ENCODE peak calls at places on chromosomes 4 and X, in four cellular contexts. Q is naive thymus-derived CD4-positive, alpha-beta T cell; F is K562; A is left lung. P is an unnamed sample. For H3K9me3 and H3K4me1, the result is how much of the 10 kb centered on the place peaks cover.

GRCh38 chr4:173748353-173748752 is 218.3 kb upstream of the HAND2 start:
- DNase-seq in Q (no peak), F (no peak), A (no peak), P (no peak)

GRCh38 chr4:182454440-182455013 is 211.3 kb downstream of the TENM3 start:
- DNase-seq in A (no peak), Q (no peak), F (no peak), P (no peak)

GRCh38 chrX:49995021-49995731 is 72.8 kb downstream of the CLCN5 start:
- DNase-seq in A (no peak), Q (no peak), F (peak), P (no peak)

GRCh38 chr4:183447646-183448045 is 3.2 kb downstream of the CDKN2AIP start:
- DNase-seq in A (no peak), Q (peak), F (no peak), P (no peak)

GRCh38 chr4:2893772-2894171 is 50.1 kb downstream of the ADD1 start:
- DNase-seq in F (no peak), Q (no peak), A (no peak), P (no peak)

GRCh38 chrX:52979993-52980392 is 21.7 kb upstream of the FAM156A start:
- DNase-seq in F (no peak), A (no peak), Q (no peak), P (no peak)

GRCh38 chr4:133938061-133938460 is 263.5 kb downstream of the PABPC4L start:
- DNase-seq in F (no peak), A (no peak), Q (no peak), P (no peak)

GRCh38 chr4:24330198-24330972 is 254.0 kb downstream of the DHX15 start:
- DNase-seq in Q (no peak), F (no peak), A (no peak), P (no peak)

GRCh38 chr4:153198739-153199138 is 5.5 kb upstream of the TRIM2 start:
- DNase-seq in F (no peak), A (no peak), Q (no peak), P (no peak)

GRCh38 chr4:83013420-83013867 is 2.8 kb upstream of the LIN54 start:
- DNase-seq in F (peak), Q (no peak), A (no peak), P (no peak)

GRCh38 chrX:150664290-150664689 is 28.9 kb upstream of the MTMR1 start:
- DNase-seq in A (peak), F (no peak), Q (no peak), P (no peak)

GRCh38 chrX:71637848-71638247 is 19.5 kb upstream of the CXCR3 start:
- DNase-seq in Q (no peak), F (peak), A (no peak), P (no peak)

GRCh38 chrX:36867143-36867542 is 141.0 kb upstream of the FAM47C start:
- DNase-seq in F (peak), A (no peak), Q (no peak), P (no peak)

GRCh38 chr4:113406723-113407016 is 354.9 kb downstream of the CAMK2D start:
- DNase-seq in F (no peak), A (no peak), Q (no peak), P (no peak)

DNA sequence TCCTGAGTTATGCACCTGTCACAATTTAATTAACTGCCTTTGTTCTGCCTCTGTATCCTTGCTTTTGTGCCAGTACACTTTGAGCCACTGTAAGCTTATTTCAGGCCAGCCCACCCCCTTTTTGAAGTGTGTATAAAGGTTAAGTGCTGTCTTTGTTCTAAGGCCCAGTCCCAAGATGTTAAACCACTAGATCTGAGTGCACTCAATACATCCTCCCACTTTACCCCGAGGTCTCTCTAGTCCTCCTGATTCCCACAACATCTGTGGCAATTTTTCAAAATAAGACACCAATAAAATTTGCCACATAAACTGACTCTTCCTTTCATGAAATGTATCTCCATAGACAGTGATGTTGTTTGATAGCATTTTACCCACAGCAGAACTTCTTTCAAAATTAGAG is 124.1 kb upstream of the SPIN4 start:
- DNase-seq in Q (no peak), A (no peak), F (peak), P (no peak)
- H3K9me3 ChIP-seq in Q (under half), A (half or more), F (under half), P (under half)

GRCh38 chr4:38759790-38760122 is 23.0 kb downstream of the TLR10 start:
- DNase-seq in F (no peak), A (no peak), Q (no peak), P (no peak)

GRCh38 chr4:38762560-38762959 is 20.2 kb downstream of the TLR10 start:
- DNase-seq in Q (no peak), A (no peak), F (no peak), P (no peak)

GRCh38 chr4:38757945-38758344 is 24.8 kb downstream of the TLR10 start:
- DNase-seq in F (peak), A (no peak), Q (no peak), P (peak)

GRCh38 chr4:38759077-38759789 is 23.6 kb downstream of the TLR10 start:
- DNase-seq in Q (peak), F (peak), A (peak), P (peak)

DNA sequence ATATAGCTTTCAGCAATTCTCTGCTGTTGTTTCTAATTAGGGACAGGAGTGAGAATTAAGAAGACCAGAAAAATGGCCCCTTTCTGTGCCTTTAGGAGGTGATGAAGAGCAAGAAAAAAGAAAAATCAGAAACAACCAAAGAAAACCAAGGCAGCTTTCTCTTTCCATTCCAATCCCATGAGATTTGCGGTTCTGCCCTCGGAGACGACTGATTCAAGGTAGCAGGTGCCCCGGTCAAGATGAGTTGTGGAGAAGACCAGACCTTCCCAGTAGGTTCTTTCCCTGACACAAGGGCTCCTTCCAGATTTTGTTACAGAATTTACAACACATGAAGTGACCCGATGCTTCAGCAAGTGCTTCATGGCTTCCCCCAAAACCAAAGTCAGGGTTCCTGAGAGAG is 21.9 kb downstream of the TLR10 start:
- DNase-seq in F (no peak), Q (no peak), A (no peak), P (no peak)
- H3K4me1 ChIP-seq in F (under half), Q (under half), A (under half), P (under half)

DNA sequence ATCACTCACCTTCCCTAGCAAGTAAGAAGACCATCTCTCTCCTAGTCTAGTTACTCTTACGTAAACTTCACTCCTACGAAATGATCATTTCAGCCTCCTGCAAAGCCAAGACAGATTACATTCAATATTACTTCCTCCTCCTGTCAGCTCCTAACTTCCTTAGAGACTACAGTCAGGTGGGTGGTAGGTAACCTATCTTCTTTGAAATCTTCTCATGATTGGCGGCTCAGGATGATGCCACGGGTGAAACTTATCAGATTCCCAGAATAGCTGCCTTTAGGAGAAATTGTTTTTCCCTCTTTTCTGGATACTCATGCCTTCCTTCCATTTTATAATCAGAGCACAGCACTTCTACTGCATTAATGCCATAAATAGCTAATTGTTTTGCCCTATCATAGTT is 744.8 kb upstream of the HS3ST1 start:
- DNase-seq in A (no peak), F (no peak), Q (no peak), P (no peak)
- H3K9me3 ChIP-seq in A (under half), F (under half), Q (under half), P (under half)

GRCh38 chr4:8070751-8071718 is 87.6 kb downstream of the ABLIM2 start:
- DNase-seq in Q (no peak), F (no peak), A (no peak), P (no peak)

GRCh38 chr4:8069102-8069752 is 89.4 kb downstream of the ABLIM2 start:
- DNase-seq in Q (no peak), F (no peak), A (no peak), P (no peak)

GRCh38 chr4:8073206-8073863 is 85.3 kb downstream of the ABLIM2 start:
- DNase-seq in A (no peak), F (no peak), Q (no peak), P (no peak)

GRCh38 chr4:8071741-8072140 is 86.9 kb downstream of the ABLIM2 start:
- DNase-seq in F (no peak), A (no peak), Q (no peak), P (no peak)

GRCh38 chr4:8072235-8072968 is 86.2 kb downstream of the ABLIM2 start:
- DNase-seq in A (no peak), F (no peak), Q (no peak), P (no peak)
- H3K4me1 ChIP-seq in A (under half), F (under half), Q (under half), P (under half)

DNA sequence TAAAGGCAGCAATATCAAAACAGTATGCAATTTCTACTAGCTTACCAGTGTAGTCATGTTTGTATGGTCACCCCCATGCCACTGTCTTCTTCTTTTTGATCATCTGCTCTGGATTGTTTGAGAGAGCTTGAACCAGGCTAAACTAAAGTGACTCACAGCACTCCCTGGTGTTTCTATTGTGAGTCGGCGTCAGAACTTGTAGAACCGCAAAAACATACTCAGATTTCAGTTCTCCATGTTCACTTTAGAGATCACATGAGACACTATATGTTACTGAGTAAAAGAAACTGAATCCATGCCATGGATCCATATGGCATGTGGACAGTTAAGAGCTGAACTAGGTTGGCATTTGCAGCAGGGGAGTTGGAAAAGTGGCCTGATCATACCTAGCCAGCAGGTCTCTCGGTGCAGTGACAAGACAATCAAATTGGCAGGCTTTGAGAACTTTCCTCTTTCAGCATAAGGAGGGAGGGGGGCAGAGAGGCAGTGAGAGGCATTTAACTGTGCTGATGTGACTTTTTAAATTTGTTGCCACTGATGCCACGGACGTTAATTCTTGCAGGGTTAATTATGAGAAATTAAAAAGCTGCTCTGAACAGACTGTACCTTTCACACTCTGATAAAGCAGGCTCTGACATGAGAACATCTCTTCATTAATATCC is 88.4 kb downstream of the AFF2 start:
- DNase-seq in Q (no peak), F (no peak), A (no peak), P (no peak)
- H3K9me3 ChIP-seq in Q (under half), F (under half), A (under half), P (under half)

DNA sequence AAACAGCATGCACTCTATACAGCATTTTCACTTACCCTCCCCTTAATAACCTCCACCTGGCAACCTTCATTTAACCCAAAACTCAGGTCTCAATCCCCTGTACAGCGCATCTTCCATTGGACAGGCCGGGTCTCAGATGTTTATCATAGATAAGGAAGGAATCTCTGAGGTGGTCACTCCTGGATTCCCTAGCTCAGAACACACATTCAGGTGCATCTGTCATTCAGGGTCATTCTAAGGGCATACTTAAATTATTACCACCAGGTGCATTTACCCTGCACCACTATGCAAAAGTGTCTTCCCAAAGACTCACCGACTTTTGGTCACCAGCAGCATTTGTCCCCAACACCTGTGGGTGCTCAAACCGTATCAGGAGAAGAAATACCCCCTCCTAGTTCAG is 144.2 kb downstream of the RELL1 start:
- DNase-seq in Q (no peak), F (no peak), A (no peak), P (no peak)
- H3K4me1 ChIP-seq in Q (under half), F (under half), A (under half), P (under half)

DNA sequence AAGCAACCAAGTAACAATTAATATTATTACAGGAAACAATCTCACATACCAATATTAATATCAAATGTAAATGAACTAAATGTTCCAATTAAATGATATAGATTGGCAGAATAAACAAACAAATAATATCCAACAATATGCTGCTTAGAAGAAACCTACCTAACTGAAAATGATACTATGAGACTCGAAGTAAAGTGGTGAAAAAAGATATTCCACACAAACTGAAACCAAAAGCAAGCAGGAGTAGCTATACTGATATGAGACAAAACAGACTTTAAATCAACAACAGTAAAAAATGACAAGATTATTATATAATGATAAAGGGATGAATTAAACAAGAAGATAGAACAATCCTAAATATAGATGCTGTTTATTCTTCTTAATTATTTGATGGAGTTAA is 140.1 kb downstream of the SPANXN4 start:
- DNase-seq in Q (no peak), F (no peak), A (no peak), P (no peak)
- H3K9me3 ChIP-seq in Q (under half), F (under half), A (under half), P (under half)

P was measured in iPS DF 6.9.